ENCODE peak calls at places on chromosomes 13 and 19, in five cellular contexts. One of them, this sample, is unnamed.

GRCh38 chr13:76969488-76970365 is 21.4 kb downstream of the ACOD1 start:
- DNase-seq in AG04450: no peak
- DNase-seq in stimulated activated CD4-positive, alpha-beta T cell treated with anti-CD3 and anti-CD28 coated beads, Interleukin-1b, Interleukin-23, amount 100 ng/mL, for 24 hours: no peak
- DNase-seq in SW 1271: no peak
- DNase-seq in activated T-cell treated with anti-CD3 and anti-CD28 coated beads for 24 hours: no peak
- DNase-seq in this sample: no peak

GRCh38 chr13:39457274-39457673 is 145.7 kb downstream of the LHFPL6 start:
- DNase-seq in SW 1271: no peak
- DNase-seq in stimulated activated CD4-positive, alpha-beta T cell treated with anti-CD3 and anti-CD28 coated beads, Interleukin-1b, Interleukin-23, amount 100 ng/mL, for 24 hours: no peak
- DNase-seq in AG04450: no peak
- DNase-seq in activated T-cell treated with anti-CD3 and anti-CD28 coated beads for 24 hours: no peak
- DNase-seq in this sample: no peak

GRCh38 chr19:9883231-9883758 is 48.2 kb downstream of the PIN1 start:
- DNase-seq in stimulated activated CD4-positive, alpha-beta T cell treated with anti-CD3 and anti-CD28 coated beads, Interleukin-1b, Interleukin-23, amount 100 ng/mL, for 24 hours: no peak
- DNase-seq in SW 1271: no peak
- DNase-seq in AG04450: no peak
- DNase-seq in activated T-cell treated with anti-CD3 and anti-CD28 coated beads for 24 hours: no peak
- DNase-seq in this sample: no peak

GRCh38 chr19:35618857-35619256 is 6.3 kb downstream of the HAUS5 start:
- DNase-seq in SW 1271: no peak
- DNase-seq in AG04450: no peak
- DNase-seq in activated T-cell treated with anti-CD3 and anti-CD28 coated beads for 24 hours: no peak
- DNase-seq in stimulated activated CD4-positive, alpha-beta T cell treated with anti-CD3 and anti-CD28 coated beads, Interleukin-1b, Interleukin-23, amount 100 ng/mL, for 24 hours: no peak
- DNase-seq in this sample: no peak

GRCh38 chr13:69324109-69324886 is 783.3 kb upstream of the ATXN8OS start:
- DNase-seq in AG04450: no peak
- DNase-seq in activated T-cell treated with anti-CD3 and anti-CD28 coated beads for 24 hours: no peak
- DNase-seq in SW 1271: no peak
- DNase-seq in stimulated activated CD4-positive, alpha-beta T cell treated with anti-CD3 and anti-CD28 coated beads, Interleukin-1b, Interleukin-23, amount 100 ng/mL, for 24 hours: no peak
- DNase-seq in this sample: no peak

GRCh38 chr13:105920375-105920774 is 615.1 kb downstream of the EFNB2 start:
- DNase-seq in stimulated activated CD4-positive, alpha-beta T cell treated with anti-CD3 and anti-CD28 coated beads, Interleukin-1b, Interleukin-23, amount 100 ng/mL, for 24 hours: no peak
- DNase-seq in activated T-cell treated with anti-CD3 and anti-CD28 coated beads for 24 hours: no peak
- DNase-seq in SW 1271: no peak
- DNase-seq in AG04450: no peak
- DNase-seq in this sample: no peak

GRCh38 chr19:718251-719024 is 9.7 kb downstream of the PALM start:
- DNase-seq in activated T-cell treated with anti-CD3 and anti-CD28 coated beads for 24 hours: no peak
- DNase-seq in AG04450: no peak
- DNase-seq in stimulated activated CD4-positive, alpha-beta T cell treated with anti-CD3 and anti-CD28 coated beads, Interleukin-1b, Interleukin-23, amount 100 ng/mL, for 24 hours: no peak
- DNase-seq in SW 1271: no peak
- DNase-seq in this sample: no peak

GRCh38 chr13:81770868-81771505 is 1430.1 kb upstream of the SPRY2 start:
- DNase-seq in SW 1271: no peak
- DNase-seq in activated T-cell treated with anti-CD3 and anti-CD28 coated beads for 24 hours: no peak
- DNase-seq in AG04450: no peak
- DNase-seq in stimulated activated CD4-positive, alpha-beta T cell treated with anti-CD3 and anti-CD28 coated beads, Interleukin-1b, Interleukin-23, amount 100 ng/mL, for 24 hours: no peak
- DNase-seq in this sample: no peak

GRCh38 chr19:5191091-5191490 is 149.5 kb downstream of the PTPRS start:
- DNase-seq in AG04450: no peak
- DNase-seq in SW 1271: no peak
- DNase-seq in activated T-cell treated with anti-CD3 and anti-CD28 coated beads for 24 hours: no peak
- DNase-seq in stimulated activated CD4-positive, alpha-beta T cell treated with anti-CD3 and anti-CD28 coated beads, Interleukin-1b, Interleukin-23, amount 100 ng/mL, for 24 hours: no peak
- DNase-seq in this sample: no peak

GRCh38 chr19:53868091-53868891 is 608 bp downstream of the MYADM start:
- DNase-seq in activated T-cell treated with anti-CD3 and anti-CD28 coated beads for 24 hours: no peak
- DNase-seq in SW 1271: no peak
- DNase-seq in stimulated activated CD4-positive, alpha-beta T cell treated with anti-CD3 and anti-CD28 coated beads, Interleukin-1b, Interleukin-23, amount 100 ng/mL, for 24 hours: no peak
- DNase-seq in AG04450: no peak
- DNase-seq in this sample: no peak

GRCh38 chr13:105116966-105117365 is 1418.5 kb downstream of the EFNB2 start:
- DNase-seq in activated T-cell treated with anti-CD3 and anti-CD28 coated beads for 24 hours: no peak
- DNase-seq in SW 1271: no peak
- DNase-seq in AG04450: no peak
- DNase-seq in stimulated activated CD4-positive, alpha-beta T cell treated with anti-CD3 and anti-CD28 coated beads, Interleukin-1b, Interleukin-23, amount 100 ng/mL, for 24 hours: no peak
- DNase-seq in this sample: no peak

GRCh38 chr19:18340990-18341868 is 831 bp downstream of the PGPEP1 start:
- DNase-seq in activated T-cell treated with anti-CD3 and anti-CD28 coated beads for 24 hours: peak
- DNase-seq in AG04450: no peak
- DNase-seq in stimulated activated CD4-positive, alpha-beta T cell treated with anti-CD3 and anti-CD28 coated beads, Interleukin-1b, Interleukin-23, amount 100 ng/mL, for 24 hours: peak
- DNase-seq in SW 1271: peak
- DNase-seq in this sample: no peak

GRCh38 chr13:110216403-110217041 is 90.4 kb downstream of the COL4A1 start:
- DNase-seq in SW 1271: no peak
- DNase-seq in activated T-cell treated with anti-CD3 and anti-CD28 coated beads for 24 hours: no peak
- DNase-seq in AG04450: no peak
- DNase-seq in stimulated activated CD4-positive, alpha-beta T cell treated with anti-CD3 and anti-CD28 coated beads, Interleukin-1b, Interleukin-23, amount 100 ng/mL, for 24 hours: no peak
- DNase-seq in this sample: no peak

GRCh38 chr13:29771247-29771646 is 79.2 kb downstream of the UBL3 start:
- DNase-seq in stimulated activated CD4-positive, alpha-beta T cell treated with anti-CD3 and anti-CD28 coated beads, Interleukin-1b, Interleukin-23, amount 100 ng/mL, for 24 hours: no peak
- DNase-seq in activated T-cell treated with anti-CD3 and anti-CD28 coated beads for 24 hours: no peak
- DNase-seq in AG04450: no peak
- DNase-seq in SW 1271: no peak
- DNase-seq in this sample: no peak

GRCh38 chr19:15759962-15760565 is 22.3 kb downstream of the OR10H3 start:
- DNase-seq in activated T-cell treated with anti-CD3 and anti-CD28 coated beads for 24 hours: no peak
- DNase-seq in AG04450: no peak
- DNase-seq in SW 1271: no peak
- DNase-seq in stimulated activated CD4-positive, alpha-beta T cell treated with anti-CD3 and anti-CD28 coated beads, Interleukin-1b, Interleukin-23, amount 100 ng/mL, for 24 hours: no peak
- DNase-seq in this sample: no peak

GRCh38 chr19:37963190-37963947 is 56.4 kb downstream of the SIPA1L3 start:
- DNase-seq in activated T-cell treated with anti-CD3 and anti-CD28 coated beads for 24 hours: no peak
- DNase-seq in SW 1271: no peak
- DNase-seq in AG04450: no peak
- DNase-seq in stimulated activated CD4-positive, alpha-beta T cell treated with anti-CD3 and anti-CD28 coated beads, Interleukin-1b, Interleukin-23, amount 100 ng/mL, for 24 hours: no peak
- DNase-seq in this sample: no peak

GRCh38 chr13:65971541-65971940 is 1258.6 kb downstream of the PCDH9 start:
- DNase-seq in activated T-cell treated with anti-CD3 and anti-CD28 coated beads for 24 hours: no peak
- DNase-seq in SW 1271: no peak
- DNase-seq in stimulated activated CD4-positive, alpha-beta T cell treated with anti-CD3 and anti-CD28 coated beads, Interleukin-1b, Interleukin-23, amount 100 ng/mL, for 24 hours: no peak
- DNase-seq in AG04450: no peak
- DNase-seq in this sample: no peak

GRCh38 chr13:33911521-33911920 is 93.6 kb downstream of the RFC3 start:
- DNase-seq in stimulated activated CD4-positive, alpha-beta T cell treated with anti-CD3 and anti-CD28 coated beads, Interleukin-1b, Interleukin-23, amount 100 ng/mL, for 24 hours: no peak
- DNase-seq in SW 1271: no peak
- DNase-seq in activated T-cell treated with anti-CD3 and anti-CD28 coated beads for 24 hours: no peak
- DNase-seq in AG04450: no peak
- DNase-seq in this sample: no peak

GRCh38 chr19:13974073-13974472 is 21.8 kb downstream of the DCAF15 start:
- DNase-seq in AG04450: no peak
- DNase-seq in stimulated activated CD4-positive, alpha-beta T cell treated with anti-CD3 and anti-CD28 coated beads, Interleukin-1b, Interleukin-23, amount 100 ng/mL, for 24 hours: no peak
- DNase-seq in SW 1271: no peak
- DNase-seq in activated T-cell treated with anti-CD3 and anti-CD28 coated beads for 24 hours: no peak
- DNase-seq in this sample: no peak

GRCh38 chr13:113920606-113921306 is 53.1 kb downstream of the C13orf46 start:
- DNase-seq in stimulated activated CD4-positive, alpha-beta T cell treated with anti-CD3 and anti-CD28 coated beads, Interleukin-1b, Interleukin-23, amount 100 ng/mL, for 24 hours: no peak
- DNase-seq in SW 1271: no peak
- DNase-seq in activated T-cell treated with anti-CD3 and anti-CD28 coated beads for 24 hours: no peak
- DNase-seq in AG04450: no peak
- DNase-seq in this sample: no peak

GRCh38 chr13:60018536-60018935 is 145.2 kb downstream of the DIAPH3 start:
- DNase-seq in AG04450: no peak
- DNase-seq in activated T-cell treated with anti-CD3 and anti-CD28 coated beads for 24 hours: no peak
- DNase-seq in SW 1271: no peak
- DNase-seq in stimulated activated CD4-positive, alpha-beta T cell treated with anti-CD3 and anti-CD28 coated beads, Interleukin-1b, Interleukin-23, amount 100 ng/mL, for 24 hours: no peak
- DNase-seq in this sample: no peak

GRCh38 chr13:51453959-51454703 is 1.3 kb upstream of the INTS6 start:
- DNase-seq in activated T-cell treated with anti-CD3 and anti-CD28 coated beads for 24 hours: peak
- DNase-seq in AG04450: no peak
- DNase-seq in stimulated activated CD4-positive, alpha-beta T cell treated with anti-CD3 and anti-CD28 coated beads, Interleukin-1b, Interleukin-23, amount 100 ng/mL, for 24 hours: no peak
- DNase-seq in SW 1271: no peak
- DNase-seq in this sample: no peak

GRCh38 chr19:6811906-6812305 is 39.4 kb downstream of the VAV1 start:
- DNase-seq in stimulated activated CD4-positive, alpha-beta T cell treated with anti-CD3 and anti-CD28 coated beads, Interleukin-1b, Interleukin-23, amount 100 ng/mL, for 24 hours: no peak
- DNase-seq in activated T-cell treated with anti-CD3 and anti-CD28 coated beads for 24 hours: no peak
- DNase-seq in AG04450: no peak
- DNase-seq in SW 1271: no peak
- DNase-seq in this sample: peak

GRCh38 chr19:36579255-36579654 is 6.2 kb upstream of the ZNF529 start:
- DNase-seq in activated T-cell treated with anti-CD3 and anti-CD28 coated beads for 24 hours: no peak
- DNase-seq in stimulated activated CD4-positive, alpha-beta T cell treated with anti-CD3 and anti-CD28 coated beads, Interleukin-1b, Interleukin-23, amount 100 ng/mL, for 24 hours: no peak
- DNase-seq in AG04450: no peak
- DNase-seq in SW 1271: no peak
- DNase-seq in this sample: no peak

GRCh38 chr13:75841905-75842304 is 205.8 kb downstream of the LMO7 start:
- DNase-seq in stimulated activated CD4-positive, alpha-beta T cell treated with anti-CD3 and anti-CD28 coated beads, Interleukin-1b, Interleukin-23, amount 100 ng/mL, for 24 hours: no peak
- DNase-seq in AG04450: no peak
- DNase-seq in activated T-cell treated with anti-CD3 and anti-CD28 coated beads for 24 hours: no peak
- DNase-seq in SW 1271: no peak
- DNase-seq in this sample: no peak

GRCh38 chr19:53621885-53622710 is 9.7 kb upstream of the DPRX start:
- DNase-seq in AG04450: no peak
- DNase-seq in activated T-cell treated with anti-CD3 and anti-CD28 coated beads for 24 hours: no peak
- DNase-seq in SW 1271: no peak
- DNase-seq in stimulated activated CD4-positive, alpha-beta T cell treated with anti-CD3 and anti-CD28 coated beads, Interleukin-1b, Interleukin-23, amount 100 ng/mL, for 24 hours: no peak
- DNase-seq in this sample: peak

GRCh38 chr19:46225558-46226004 is 4.0 kb upstream of the IGFL1 start:
- DNase-seq in activated T-cell treated with anti-CD3 and anti-CD28 coated beads for 24 hours: no peak
- DNase-seq in stimulated activated CD4-positive, alpha-beta T cell treated with anti-CD3 and anti-CD28 coated beads, Interleukin-1b, Interleukin-23, amount 100 ng/mL, for 24 hours: no peak
- DNase-seq in SW 1271: no peak
- DNase-seq in AG04450: no peak
- DNase-seq in this sample: no peak

GRCh38 chr13:59680429-59681024 is 483.2 kb downstream of the DIAPH3 start:
- DNase-seq in SW 1271: no peak
- DNase-seq in stimulated activated CD4-positive, alpha-beta T cell treated with anti-CD3 and anti-CD28 coated beads, Interleukin-1b, Interleukin-23, amount 100 ng/mL, for 24 hours: no peak
- DNase-seq in activated T-cell treated with anti-CD3 and anti-CD28 coated beads for 24 hours: no peak
- DNase-seq in AG04450: no peak
- DNase-seq in this sample: no peak

GRCh38 chr13:64206430-64207225 is 2791.0 kb upstream of the PCDH20 start:
- DNase-seq in stimulated activated CD4-positive, alpha-beta T cell treated with anti-CD3 and anti-CD28 coated beads, Interleukin-1b, Interleukin-23, amount 100 ng/mL, for 24 hours: no peak
- DNase-seq in SW 1271: no peak
- DNase-seq in activated T-cell treated with anti-CD3 and anti-CD28 coated beads for 24 hours: no peak
- DNase-seq in AG04450: no peak
- DNase-seq in this sample: no peak

GRCh38 chr19:57935731-57936130 is 529 bp upstream of the ZNF418 start:
- DNase-seq in stimulated activated CD4-positive, alpha-beta T cell treated with anti-CD3 and anti-CD28 coated beads, Interleukin-1b, Interleukin-23, amount 100 ng/mL, for 24 hours: no peak
- DNase-seq in AG04450: no peak
- DNase-seq in SW 1271: no peak
- DNase-seq in activated T-cell treated with anti-CD3 and anti-CD28 coated beads for 24 hours: no peak
- DNase-seq in this sample: no peak

GRCh38 chr19:3366104-3366760 is at the start of gene NFIC:
- DNase-seq in activated T-cell treated with anti-CD3 and anti-CD28 coated beads for 24 hours: no peak
- DNase-seq in stimulated activated CD4-positive, alpha-beta T cell treated with anti-CD3 and anti-CD28 coated beads, Interleukin-1b, Interleukin-23, amount 100 ng/mL, for 24 hours: no peak
- DNase-seq in SW 1271: peak
- DNase-seq in AG04450: no peak
- DNase-seq in this sample: no peak